ENCODE peak calls at places on chromosomes 13 and 19, in eight cellular contexts. One of them, this sample, is unnamed.

GRCh38 chr13:48502601-48503319 is 30.1 kb downstream of the RCBTB2 start:
- DNase-seq in pancreas: no peak
- DNase-seq in AG04450: no peak
- DNase-seq in psoas muscle: no peak
- DNase-seq in body of pancreas: no peak
- DNase-seq in RWPE2: no peak
- DNase-seq in GM23248: no peak
- DNase-seq in neuronal stem cell: no peak
- DNase-seq in this sample: no peak

GRCh38 chr19:1758231-1758577 is 4.9 kb downstream of the ONECUT3 start:
- DNase-seq in body of pancreas: no peak
- DNase-seq in pancreas: no peak
- DNase-seq in GM23248: no peak
- DNase-seq in AG04450: no peak
- DNase-seq in psoas muscle: no peak
- DNase-seq in RWPE2: no peak
- DNase-seq in neuronal stem cell: no peak
- DNase-seq in this sample: no peak

GRCh38 chr13:74070065-74070464 is 64.1 kb downstream of the KLF12 start:
- DNase-seq in GM23248: no peak
- DNase-seq in body of pancreas: no peak
- DNase-seq in RWPE2: no peak
- DNase-seq in neuronal stem cell: no peak
- DNase-seq in pancreas: no peak
- DNase-seq in psoas muscle: no peak
- DNase-seq in AG04450: no peak
- DNase-seq in this sample: no peak

GRCh38 chr19:2796659-2797266 is 11.5 kb downstream of the THOP1 start:
- DNase-seq in body of pancreas: no peak
- DNase-seq in psoas muscle: no peak
- DNase-seq in GM23248: no peak
- DNase-seq in AG04450: no peak
- DNase-seq in pancreas: no peak
- DNase-seq in RWPE2: no peak
- DNase-seq in neuronal stem cell: no peak
- DNase-seq in this sample: no peak

GRCh38 chr13:114043421-114044053 is 69.7 kb upstream of the C13orf46 start:
- DNase-seq in body of pancreas: peak
- DNase-seq in neuronal stem cell: peak
- DNase-seq in RWPE2: no peak
- DNase-seq in psoas muscle: peak
- DNase-seq in AG04450: peak
- DNase-seq in GM23248: peak
- DNase-seq in pancreas: no peak
- DNase-seq in this sample: no peak

GRCh38 chr13:109764474-109765292 is 21.7 kb downstream of the IRS2 start:
- DNase-seq in psoas muscle: peak
- DNase-seq in neuronal stem cell: no peak
- DNase-seq in AG04450: no peak
- DNase-seq in body of pancreas: no peak
- DNase-seq in GM23248: peak
- DNase-seq in pancreas: no peak
- DNase-seq in RWPE2: no peak
- DNase-seq in this sample: no peak

GRCh38 chr13:33207616-33207964 is 78.0 kb downstream of the STARD13 start:
- DNase-seq in RWPE2: no peak
- DNase-seq in pancreas: no peak
- DNase-seq in AG04450: peak
- DNase-seq in body of pancreas: peak
- DNase-seq in GM23248: peak
- DNase-seq in neuronal stem cell: no peak
- DNase-seq in psoas muscle: no peak
- DNase-seq in this sample: no peak

GRCh38 chr19:38799104-38799503 is 10.1 kb downstream of the LGALS7B start:
- DNase-seq in psoas muscle: peak
- DNase-seq in body of pancreas: no peak
- DNase-seq in GM23248: no peak
- DNase-seq in RWPE2: no peak
- DNase-seq in AG04450: no peak
- DNase-seq in neuronal stem cell: no peak
- DNase-seq in pancreas: no peak
- DNase-seq in this sample: no peak

GRCh38 chr19:51108066-51108804 is at the start of gene CTU1:
- DNase-seq in neuronal stem cell: peak
- DNase-seq in GM23248: peak
- DNase-seq in psoas muscle: peak
- DNase-seq in body of pancreas: peak
- DNase-seq in RWPE2: peak
- DNase-seq in AG04450: peak
- DNase-seq in pancreas: peak
- DNase-seq in this sample: peak

GRCh38 chr13:86870388-86870966 is 800.7 kb upstream of the SLITRK5 start:
- DNase-seq in psoas muscle: no peak
- DNase-seq in RWPE2: no peak
- DNase-seq in GM23248: peak
- DNase-seq in body of pancreas: no peak
- DNase-seq in pancreas: no peak
- DNase-seq in neuronal stem cell: no peak
- DNase-seq in AG04450: no peak
- DNase-seq in this sample: no peak

GRCh38 chr13:20702945-20703784 is at the start of gene IL17D:
- DNase-seq in pancreas: peak
- DNase-seq in GM23248: peak
- DNase-seq in body of pancreas: peak
- DNase-seq in neuronal stem cell: no peak
- DNase-seq in psoas muscle: peak
- DNase-seq in AG04450: no peak
- DNase-seq in RWPE2: no peak
- DNase-seq in this sample: peak

GRCh38 chr19:38851622-38852230 is 1.9 kb upstream of the HNRNPL start:
- DNase-seq in body of pancreas: peak
- DNase-seq in RWPE2: peak
- DNase-seq in pancreas: peak
- DNase-seq in neuronal stem cell: peak
- DNase-seq in GM23248: peak
- DNase-seq in AG04450: peak
- DNase-seq in psoas muscle: peak
- DNase-seq in this sample: peak

GRCh38 chr13:90084684-90085290 is 1262.7 kb upstream of the MIR17HG start:
- DNase-seq in psoas muscle: no peak
- DNase-seq in AG04450: no peak
- DNase-seq in RWPE2: no peak
- DNase-seq in GM23248: peak
- DNase-seq in neuronal stem cell: no peak
- DNase-seq in pancreas: no peak
- DNase-seq in body of pancreas: no peak
- DNase-seq in this sample: no peak

GRCh38 chr19:40281381-40282208 is 3.5 kb downstream of the AKT2 start:
- DNase-seq in GM23248: peak
- DNase-seq in neuronal stem cell: no peak
- DNase-seq in pancreas: no peak
- DNase-seq in AG04450: no peak
- DNase-seq in psoas muscle: no peak
- DNase-seq in body of pancreas: no peak
- DNase-seq in RWPE2: no peak
- DNase-seq in this sample: no peak
- H3K27ac ChIP-seq in GM23248: peak
- H3K27ac ChIP-seq in neuronal stem cell: no peak
- H3K27ac ChIP-seq in pancreas: no peak
- H3K27ac ChIP-seq in AG04450: no peak
- H3K27ac ChIP-seq in psoas muscle: peak
- H3K27ac ChIP-seq in body of pancreas: no peak
- H3K27ac ChIP-seq in RWPE2: no peak
- H3K27ac ChIP-seq in this sample: no peak

GRCh38 chr19:55114566-55115145 is 2.8 kb downstream of the PPP1R12C start:
- DNase-seq in RWPE2: no peak
- DNase-seq in AG04450: no peak
- DNase-seq in pancreas: no peak
- DNase-seq in body of pancreas: no peak
- DNase-seq in psoas muscle: peak
- DNase-seq in neuronal stem cell: no peak
- DNase-seq in GM23248: no peak
- DNase-seq in this sample: no peak

GRCh38 chr19:55117636-55118391 is at the start of gene PPP1R12C:
- DNase-seq in psoas muscle: peak
- DNase-seq in neuronal stem cell: peak
- DNase-seq in GM23248: peak
- DNase-seq in AG04450: peak
- DNase-seq in body of pancreas: peak
- DNase-seq in pancreas: peak
- DNase-seq in RWPE2: peak
- DNase-seq in this sample: peak

GRCh38 chr19:55117063-55117635 is 288 bp downstream of the PPP1R12C start:
- DNase-seq in GM23248: peak
- DNase-seq in AG04450: no peak
- DNase-seq in pancreas: peak
- DNase-seq in psoas muscle: peak
- DNase-seq in RWPE2: no peak
- DNase-seq in body of pancreas: peak
- DNase-seq in neuronal stem cell: no peak
- DNase-seq in this sample: no peak

GRCh38 chr19:55115446-55116065 is 1.9 kb downstream of the PPP1R12C start:
- DNase-seq in GM23248: peak
- DNase-seq in psoas muscle: peak
- DNase-seq in pancreas: no peak
- DNase-seq in neuronal stem cell: no peak
- DNase-seq in RWPE2: no peak
- DNase-seq in AG04450: no peak
- DNase-seq in body of pancreas: no peak
- DNase-seq in this sample: no peak

DNA sequence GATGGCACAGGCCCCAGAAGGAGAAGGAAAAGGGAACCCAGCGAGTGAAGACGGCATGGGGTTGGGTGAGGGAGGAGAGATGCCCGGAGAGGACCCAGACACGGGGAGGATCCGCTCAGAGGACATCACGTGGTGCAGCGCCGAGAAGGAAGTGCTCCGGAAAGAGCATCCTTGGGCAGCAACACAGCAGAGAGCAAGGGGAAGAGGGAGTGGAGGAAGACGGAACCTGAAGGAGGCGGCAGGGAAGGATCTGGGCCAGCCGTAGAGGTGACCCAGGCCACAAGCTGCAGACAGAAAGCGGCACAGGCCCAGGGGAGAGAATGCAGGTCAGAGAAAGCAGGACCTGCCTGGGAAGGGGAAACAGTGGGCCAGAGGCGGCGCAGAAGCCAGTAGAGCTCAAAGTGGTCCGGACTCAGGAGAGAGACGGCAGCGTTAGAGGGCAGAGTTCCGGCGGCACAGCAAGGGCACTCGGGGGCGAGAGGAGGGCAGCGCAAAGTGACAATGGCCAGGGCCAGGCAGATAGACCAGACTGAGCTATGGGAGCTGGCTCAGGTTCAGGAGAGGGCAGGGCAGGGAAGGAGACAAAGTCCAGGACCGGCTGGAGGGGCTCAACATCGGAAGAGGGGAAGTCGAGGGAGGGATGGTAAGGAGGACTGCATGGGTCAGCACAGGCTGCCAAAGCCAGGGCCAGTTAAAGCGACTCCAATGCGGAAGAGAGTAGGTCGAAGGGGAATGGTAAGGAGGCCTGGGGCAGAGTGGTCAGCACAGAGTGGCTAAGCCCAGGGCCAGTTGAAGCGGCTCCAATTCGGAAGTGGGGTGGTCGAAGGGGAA is 990 bp downstream of the PPP1R12C start:
- DNase-seq in pancreas: no peak
- DNase-seq in neuronal stem cell: no peak
- DNase-seq in RWPE2: no peak
- DNase-seq in body of pancreas: peak
- DNase-seq in GM23248: peak
- DNase-seq in AG04450: no peak
- DNase-seq in psoas muscle: peak
- DNase-seq in this sample: peak
- H3K27ac ChIP-seq in pancreas: peak
- H3K27ac ChIP-seq in neuronal stem cell: no peak
- H3K27ac ChIP-seq in RWPE2: peak
- H3K27ac ChIP-seq in body of pancreas: peak
- H3K27ac ChIP-seq in GM23248: peak
- H3K27ac ChIP-seq in AG04450: peak
- H3K27ac ChIP-seq in psoas muscle: peak
- H3K27ac ChIP-seq in this sample: peak

DNA sequence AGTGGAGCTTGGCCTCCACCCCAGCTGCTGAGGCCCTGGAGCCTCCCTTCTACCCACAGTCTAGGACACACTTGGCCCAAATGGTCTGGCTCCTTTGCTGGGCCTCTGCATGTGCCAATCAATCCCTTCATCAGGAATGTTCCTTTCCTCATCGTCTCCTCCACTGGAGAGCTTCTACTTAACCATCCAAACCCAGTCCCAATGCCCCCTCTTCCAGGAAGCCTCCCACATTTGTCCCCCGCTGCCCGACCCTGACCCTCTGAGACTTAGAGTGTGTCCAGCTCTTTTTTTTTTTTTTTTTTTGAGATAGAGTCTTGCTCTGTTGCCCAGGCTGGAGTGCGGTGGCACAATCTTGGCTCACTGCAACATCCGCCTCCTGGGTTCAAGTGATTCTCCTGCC is 2.5 kb downstream of the DUS3L start:
- DNase-seq in neuronal stem cell: no peak
- DNase-seq in RWPE2: no peak
- DNase-seq in pancreas: no peak
- DNase-seq in psoas muscle: no peak
- DNase-seq in body of pancreas: no peak
- DNase-seq in AG04450: no peak
- DNase-seq in GM23248: no peak
- DNase-seq in this sample: no peak
- H3K27ac ChIP-seq in neuronal stem cell: no peak
- H3K27ac ChIP-seq in RWPE2: no peak
- H3K27ac ChIP-seq in pancreas: no peak
- H3K27ac ChIP-seq in psoas muscle: no peak
- H3K27ac ChIP-seq in body of pancreas: no peak
- H3K27ac ChIP-seq in AG04450: no peak
- H3K27ac ChIP-seq in GM23248: no peak
- H3K27ac ChIP-seq in this sample: no peak

GRCh38 chr13:23609414-23610186 is 39.4 kb downstream of the TNFRSF19 start:
- DNase-seq in pancreas: no peak
- DNase-seq in RWPE2: no peak
- DNase-seq in body of pancreas: no peak
- DNase-seq in psoas muscle: no peak
- DNase-seq in GM23248: peak
- DNase-seq in neuronal stem cell: no peak
- DNase-seq in AG04450: peak
- DNase-seq in this sample: no peak
- H3K27ac ChIP-seq in pancreas: no peak
- H3K27ac ChIP-seq in RWPE2: no peak
- H3K27ac ChIP-seq in body of pancreas: peak
- H3K27ac ChIP-seq in psoas muscle: no peak
- H3K27ac ChIP-seq in GM23248: peak
- H3K27ac ChIP-seq in neuronal stem cell: no peak
- H3K27ac ChIP-seq in AG04450: no peak
- H3K27ac ChIP-seq in this sample: no peak

GRCh38 chr19:58466760-58467589 is at the start of gene ZNF324:
- DNase-seq in AG04450: peak
- DNase-seq in neuronal stem cell: peak
- DNase-seq in RWPE2: peak
- DNase-seq in pancreas: peak
- DNase-seq in GM23248: peak
- DNase-seq in psoas muscle: peak
- DNase-seq in body of pancreas: peak
- DNase-seq in this sample: peak
- H3K27ac ChIP-seq in AG04450: no peak
- H3K27ac ChIP-seq in neuronal stem cell: peak
- H3K27ac ChIP-seq in RWPE2: peak
- H3K27ac ChIP-seq in pancreas: peak
- H3K27ac ChIP-seq in GM23248: peak
- H3K27ac ChIP-seq in psoas muscle: peak
- H3K27ac ChIP-seq in body of pancreas: peak
- H3K27ac ChIP-seq in this sample: peak

This sample was measured in substantia nigra.